ENCODE peak calls at places on chromosomes 13 and 19, in six cellular contexts. S, D, X, O, G and P are unnamed samples.

GRCh38 chr13:110396913-110397379 is 89.9 kb downstream of the COL4A2 start:
- DNase-seq in S (no peak), D (peak), X (peak), O (peak), G (peak), P (peak)

GRCh38 chr13:47859129-47859528 is 141.9 kb downstream of the SUCLA2 start:
- DNase-seq in S (no peak), D (no peak), X (no peak), O (no peak), G (no peak), P (no peak)

GRCh38 chr13:34913040-34913439 is 29.0 kb upstream of the NBEA start:
- DNase-seq in S (peak), D (no peak), X (no peak), O (no peak), G (no peak), P (peak)

GRCh38 chr19:5547881-5548280 is 19.9 kb downstream of the TINCR start:
- DNase-seq in S (peak), D (peak), X (peak), O (no peak), G (peak), P (peak)

GRCh38 chr13:97448503-97449251 is 14.7 kb downstream of the RAP2A start:
- DNase-seq in S (no peak), D (no peak), X (no peak), O (no peak), G (no peak), P (no peak)

GRCh38 chr19:35347171-35347929 is at the start of gene FFAR1:
- DNase-seq in S (no peak), D (no peak), X (peak), O (no peak), G (no peak), P (no peak)

GRCh38 chr19:35437152-35437951 is 10.7 kb upstream of the FFAR2 start:
- DNase-seq in S (no peak), D (no peak), X (peak), O (no peak), G (peak), P (no peak)

GRCh38 chr19:17419154-17419490 is 725 bp upstream of the MVB12A start:
- DNase-seq in S (no peak), D (no peak), X (no peak), O (no peak), G (no peak), P (no peak)

GRCh38 chr19:40687525-40688016 is 2.9 kb downstream of the NUMBL start:
- DNase-seq in S (no peak), D (peak), X (peak), O (peak), G (peak), P (peak)

GRCh38 chr19:14383898-14384669 is 2.8 kb downstream of the ADGRE5 start:
- DNase-seq in S (no peak), D (peak), X (no peak), O (no peak), G (peak), P (peak)

GRCh38 chr19:16327911-16328823 is 3.5 kb downstream of the KLF2 start:
- DNase-seq in S (no peak), D (peak), X (peak), O (peak), G (peak), P (peak)

GRCh38 chr19:18417250-18418033 is 1.8 kb upstream of the SSBP4 start:
- DNase-seq in S (peak), D (peak), X (no peak), O (peak), G (peak), P (peak)

GRCh38 chr13:93318538-93318937 is 91.9 kb downstream of the GPC6 start:
- DNase-seq in S (no peak), D (peak), X (no peak), O (no peak), G (peak), P (no peak)

GRCh38 chr13:97122381-97122996 is 99.6 kb upstream of the MBNL2 start:
- DNase-seq in S (no peak), D (peak), X (no peak), O (no peak), G (peak), P (peak)

GRCh38 chr19:52600639-52601024 is 30.5 kb downstream of the ZNF701 start:
- DNase-seq in S (peak), D (peak), X (peak), O (peak), G (no peak), P (no peak)

GRCh38 chr19:34503546-34504272 is 22.2 kb downstream of the WTIP start:
- DNase-seq in S (no peak), D (no peak), X (peak), O (no peak), G (no peak), P (no peak)

GRCh38 chr19:55116232-55117062 is 990 bp downstream of the PPP1R12C start:
- DNase-seq in S (no peak), D (peak), X (peak), O (peak), G (peak), P (peak)

GRCh38 chr13:113483504-113484287 is 6.8 kb downstream of the DCUN1D2 start:
- DNase-seq in S (no peak), D (no peak), X (no peak), O (no peak), G (no peak), P (no peak)

GRCh38 chr13:26899153-26899552 is 138.6 kb upstream of the GPR12 start:
- DNase-seq in S (no peak), D (no peak), X (no peak), O (no peak), G (no peak), P (no peak)

GRCh38 chr13:73061478-73062275 is 2.9 kb downstream of the KLF5 start:
- DNase-seq in S (no peak), D (no peak), X (no peak), O (no peak), G (no peak), P (no peak)

GRCh38 chr13:35763805-35764170 is 287.3 kb upstream of the MAB21L1 start:
- DNase-seq in S (peak), D (no peak), X (no peak), O (no peak), G (no peak), P (no peak)

GRCh38 chr19:58409010-58409790 is 751 bp downstream of the ZNF584 start:
- DNase-seq in S (peak), D (peak), X (no peak), O (no peak), G (peak), P (no peak)

GRCh38 chr19:58407658-58408151 is 744 bp upstream of the ZNF584 start:
- DNase-seq in S (no peak), D (peak), X (no peak), O (no peak), G (no peak), P (no peak)

GRCh38 chr19:58406818-58407657 is 1.4 kb upstream of the ZNF584 start:
- DNase-seq in S (no peak), D (no peak), X (no peak), O (no peak), G (no peak), P (no peak)

DNA sequence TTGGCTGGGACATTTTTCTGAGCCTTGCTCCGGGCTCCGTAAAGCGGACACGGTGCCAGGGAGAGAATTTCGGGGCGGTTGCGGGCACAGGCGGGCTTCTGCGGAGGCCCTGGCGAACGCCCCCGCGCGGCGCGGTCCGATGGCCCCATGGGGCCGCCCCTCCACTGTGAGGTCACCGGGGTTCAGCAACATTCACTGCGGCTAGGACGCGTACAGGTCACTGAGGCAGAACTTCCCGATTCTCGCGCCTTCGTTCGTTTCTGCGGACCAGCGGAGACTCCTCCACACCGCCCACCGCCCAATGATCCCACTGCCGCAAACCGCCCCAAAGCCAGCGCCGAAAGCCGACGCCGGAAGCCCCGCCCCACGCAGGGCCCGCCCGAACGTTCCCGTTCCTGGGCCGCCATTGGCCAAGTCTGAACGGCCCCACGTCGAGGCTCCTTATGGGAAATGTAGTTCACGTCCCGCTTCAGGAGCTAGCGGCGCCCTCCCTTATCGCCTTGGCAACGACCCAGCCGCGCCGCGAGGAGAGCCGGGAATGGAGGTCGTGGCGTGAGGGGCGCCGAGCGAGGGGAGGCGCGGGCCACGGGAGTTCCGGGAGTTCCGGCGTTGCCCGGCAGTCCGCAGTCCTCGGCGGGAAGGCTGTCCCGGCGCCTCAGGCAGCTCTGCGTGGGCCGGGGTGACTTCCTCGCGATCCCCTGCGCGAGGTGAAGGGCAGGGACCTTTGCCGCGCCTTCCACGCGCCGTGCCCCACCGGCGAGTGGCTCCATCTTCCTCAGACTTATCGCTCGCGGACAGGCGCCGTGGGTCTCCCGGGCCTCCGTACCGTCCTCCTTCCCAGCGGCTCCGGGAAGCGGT is at the start of gene ZNF584:
- DNase-seq in S (peak), D (peak), X (peak), O (peak), G (peak), P (peak)
- TF ChIP-seq CTCF in S (no peak), D (peak), X (no peak), O (no peak), G (peak), P (peak)

GRCh38 chr19:30376826-30377425 is 4.7 kb downstream of the ZNF536 start:
- DNase-seq in S (no peak), D (no peak), X (peak), O (no peak), G (no peak), P (no peak)

GRCh38 chr19:30376272-30376671 is 4.1 kb downstream of the ZNF536 start:
- DNase-seq in S (peak), D (no peak), X (peak), O (no peak), G (no peak), P (no peak)

GRCh38 chr19:30375651-30376050 is 3.5 kb downstream of the ZNF536 start:
- DNase-seq in S (no peak), D (no peak), X (peak), O (no peak), G (no peak), P (no peak)

GRCh38 chr19:30373593-30373992 is 1.4 kb downstream of the ZNF536 start:
- DNase-seq in S (no peak), D (no peak), X (peak), O (no peak), G (no peak), P (no peak)

DNA sequence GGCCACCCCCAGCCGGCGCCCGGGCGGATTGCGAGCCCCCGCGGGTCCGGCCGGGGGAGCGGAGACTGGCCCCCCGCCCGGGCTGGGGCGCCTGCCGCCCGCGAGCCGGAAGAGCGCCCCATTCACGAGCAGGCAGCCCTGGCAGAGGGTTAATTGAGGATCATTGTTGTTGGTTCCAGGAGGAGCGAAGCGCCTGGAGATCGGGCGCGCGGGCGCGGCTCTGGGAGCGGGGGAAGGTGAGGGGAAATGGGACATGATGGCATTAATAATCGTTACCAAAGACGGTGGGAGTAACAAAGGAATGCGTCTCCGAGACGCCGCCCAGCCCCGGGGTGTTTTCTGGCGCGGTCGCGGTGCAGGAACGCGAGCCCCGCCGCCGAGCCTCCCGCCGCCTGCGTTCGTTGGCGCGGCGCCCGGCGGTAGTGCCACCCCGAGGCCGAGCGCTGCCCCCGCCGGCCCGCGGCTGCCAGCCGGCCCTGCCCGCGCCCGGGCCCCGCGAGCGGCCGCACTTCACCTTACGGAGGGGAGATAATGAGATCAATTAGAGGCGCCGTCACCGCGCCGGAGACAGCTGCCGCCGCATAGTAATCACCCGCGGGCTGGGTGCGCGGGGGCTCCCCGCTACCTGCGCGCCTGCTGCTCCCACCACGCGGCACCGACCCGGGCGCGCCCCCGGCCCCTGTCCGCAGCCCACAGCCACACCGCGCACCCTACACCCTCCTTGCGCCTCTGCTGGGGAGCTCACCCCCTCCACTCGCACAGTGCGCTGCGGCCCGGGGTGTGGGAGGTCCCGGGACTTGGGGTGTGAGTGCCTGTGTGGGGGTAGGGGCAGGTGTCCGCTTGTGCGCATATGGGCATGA is 2.8 kb downstream of the ZNF536 start:
- DNase-seq in S (peak), D (no peak), X (peak), O (no peak), G (no peak), P (no peak)
- TF ChIP-seq CTCF in S (no peak), D (no peak), X (no peak), O (no peak), G (no peak), P (no peak)

DNA sequence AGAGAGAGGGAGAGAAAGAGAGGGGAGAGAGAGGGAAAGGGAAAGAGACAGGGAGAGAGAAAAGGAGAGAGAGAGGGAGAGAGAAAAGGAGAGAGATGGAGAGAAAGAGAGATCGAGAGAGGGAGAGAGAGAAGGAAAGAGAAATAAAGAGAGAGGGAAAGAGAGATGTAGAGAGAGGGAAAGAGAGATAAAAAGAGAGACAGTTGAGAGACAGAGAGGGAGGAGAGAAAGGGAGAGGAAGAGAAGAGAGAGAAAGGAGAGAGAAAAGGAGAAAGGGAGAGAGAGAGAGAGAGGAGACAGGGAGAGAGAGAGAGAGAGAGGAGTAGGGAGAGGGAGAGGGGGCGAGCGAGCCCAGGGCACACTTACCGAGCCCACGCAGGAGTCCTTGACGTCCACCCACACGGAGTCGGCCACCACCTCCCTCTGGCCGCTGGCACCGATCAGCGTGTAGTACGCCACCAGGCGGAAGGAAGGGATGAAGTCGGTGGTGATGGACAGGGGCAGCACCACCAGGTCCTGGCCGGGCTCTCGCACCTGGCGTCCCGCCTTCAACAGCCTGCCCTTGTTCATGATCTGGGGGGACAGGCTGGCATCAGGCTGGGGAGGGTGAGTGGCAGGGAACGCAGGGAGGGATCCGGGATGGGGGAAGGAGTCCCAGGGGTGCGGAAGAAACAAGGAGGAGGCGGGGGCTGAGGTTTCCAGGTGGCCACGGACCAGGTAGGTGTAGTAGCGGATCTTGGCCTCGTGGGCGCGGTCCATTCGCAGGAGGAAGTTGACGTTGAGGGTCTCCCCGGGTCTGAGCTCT is 10.0 kb downstream of the C3 start:
- DNase-seq in S (peak), D (no peak), X (no peak), O (no peak), G (no peak), P (no peak)
- TF ChIP-seq CTCF in S (peak), D (no peak), X (no peak), O (no peak), G (no peak), P (peak)

GRCh38 chr19:19777692-19778091 is 43.9 kb downstream of the ZNF506 start:
- DNase-seq in S (no peak), D (no peak), X (no peak), O (no peak), G (no peak), P (no peak)
- TF ChIP-seq CTCF in S (no peak), D (no peak), X (no peak), O (no peak), G (no peak), P (peak)